ENCODE peak calls at places on chromosomes 2 and 18, in ten cellular contexts. N, Q, K, G, O, J, B, U, X and V are unnamed samples.

GRCh38 chr2:27306136-27306535 is 2.1 kb downstream of the UCN start:
- DNase-seq in N (no peak), Q (no peak), K (no peak), G (no peak), O (no peak), J (no peak), B (no peak), U (no peak), X (no peak), V (peak; percentile 22)

GRCh38 chr2:224369028-224369632 is 32.8 kb downstream of the FAM124B start:
- DNase-seq in N (no peak), Q (peak; percentile 65), K (no peak), G (peak; percentile 44), O (no peak), J (no peak), B (no peak), U (peak; percentile 30), X (peak; percentile 29), V (no peak)

GRCh38 chr18:24631238-24632025 is 171.0 kb downstream of the HRH4 start:
- DNase-seq in N (no peak), Q (no peak), K (no peak), G (peak; percentile 20), O (no peak), J (no peak), B (no peak), U (no peak), X (no peak), V (no peak)

GRCh38 chr2:197954328-197954727 is 149.9 kb downstream of the PLCL1 start:
- DNase-seq in N (no peak), Q (no peak), K (no peak), G (no peak), O (no peak), J (no peak), B (no peak), U (no peak), X (no peak), V (no peak)

GRCh38 chr2:43438858-43439655 is 156.8 kb downstream of the THADA start:
- DNase-seq in N (no peak), Q (peak; percentile 51), K (no peak), G (peak; percentile 80), O (no peak), J (no peak), B (no peak), U (no peak), X (no peak), V (no peak)

GRCh38 chr2:218368621-218369153 is 12.0 kb downstream of the CATIP start:
- DNase-seq in N (no peak), Q (peak; percentile 15), K (no peak), G (peak; percentile 63), O (no peak), J (no peak), B (peak; percentile 63), U (no peak), X (no peak), V (peak; percentile 67)

GRCh38 chr2:119678021-119678656 is 862 bp upstream of the TMEM177 start:
- DNase-seq in N (no peak), Q (no peak), K (no peak), G (no peak), O (no peak), J (no peak), B (no peak), U (no peak), X (no peak), V (peak; percentile 49)

GRCh38 chr2:10438688-10439087 is 9.4 kb downstream of the ODC1 start:
- DNase-seq in N (no peak), Q (no peak), K (no peak), G (no peak), O (no peak), J (no peak), B (no peak), U (no peak), X (no peak), V (no peak)

GRCh38 chr18:41226186-41226585 is 728.8 kb upstream of the PIK3C3 start:
- DNase-seq in N (no peak), Q (peak; percentile 73), K (no peak), G (peak; percentile 42), O (no peak), J (no peak), B (no peak), U (no peak), X (no peak), V (no peak)

GRCh38 chr2:50066858-50067257 is 912.5 kb upstream of the FSHR start:
- DNase-seq in N (no peak), Q (no peak), K (no peak), G (no peak), O (no peak), J (no peak), B (no peak), U (no peak), X (no peak), V (no peak)

GRCh38 chr18:10036479-10036878 is 122.7 kb downstream of the VAPA start:
- DNase-seq in N (no peak), Q (no peak), K (no peak), G (no peak), O (no peak), J (no peak), B (peak; percentile 18), U (no peak), X (no peak), V (no peak)

GRCh38 chr2:225584821-225585220 is 185.3 kb downstream of the NYAP2 start:
- DNase-seq in N (no peak), Q (no peak), K (no peak), G (no peak), O (no peak), J (no peak), B (no peak), U (no peak), X (no peak), V (no peak)

GRCh38 chr2:190407246-190407661 is 901 bp upstream of the MFSD6 start:
- DNase-seq in N (no peak), Q (no peak), K (no peak), G (peak; percentile 27), O (peak; percentile 3), J (no peak), B (no peak), U (peak; percentile 15), X (no peak), V (no peak)

GRCh38 chr2:30026091-30027055 is 105.0 kb upstream of the ALK start:
- DNase-seq in N (peak; percentile 38), Q (peak; percentile 4), K (no peak), G (peak; percentile 95), O (no peak), J (no peak), B (no peak), U (no peak), X (peak; percentile 11), V (peak; percentile 53)

GRCh38 chr2:238868067-238868524 is 20.2 kb downstream of the TWIST2 start:
- DNase-seq in N (no peak), Q (peak; percentile 74), K (no peak), G (peak; percentile 52), O (no peak), J (no peak), B (no peak), U (no peak), X (no peak), V (no peak)

GRCh38 chr2:19719540-19719939 is 182.2 kb downstream of the TTC32 start:
- DNase-seq in N (no peak), Q (no peak), K (no peak), G (no peak), O (no peak), J (no peak), B (no peak), U (no peak), X (no peak), V (no peak)

GRCh38 chr2:25274868-25275574 is 66.7 kb downstream of the DNMT3A start:
- DNase-seq in N (no peak), Q (no peak), K (no peak), G (no peak), O (peak; percentile 51), J (no peak), B (peak; percentile 60), U (no peak), X (no peak), V (no peak)

GRCh38 chr2:151945602-151946001 is 117.4 kb upstream of the ARL5A start:
- DNase-seq in N (no peak), Q (no peak), K (no peak), G (no peak), O (no peak), J (no peak), B (no peak), U (no peak), X (no peak), V (no peak)

GRCh38 chr18:71388148-71388547 is 1099.3 kb downstream of the SOCS6 start:
- DNase-seq in N (no peak), Q (no peak), K (no peak), G (no peak), O (no peak), J (no peak), B (no peak), U (no peak), X (no peak), V (no peak)

GRCh38 chr2:45974762-45975408 is 322.3 kb upstream of the EPAS1 start:
- DNase-seq in N (no peak), Q (no peak), K (no peak), G (no peak), O (no peak), J (no peak), B (no peak), U (no peak), X (no peak), V (no peak)

GRCh38 chr2:124145982-124146381 is 120.9 kb downstream of the CNTNAP5 start:
- DNase-seq in N (no peak), Q (no peak), K (no peak), G (no peak), O (no peak), J (no peak), B (no peak), U (no peak), X (no peak), V (no peak)

GRCh38 chr18:10702196-10702595 is 176.4 kb downstream of the NAPG start:
- DNase-seq in N (no peak), Q (no peak), K (no peak), G (no peak), O (no peak), J (no peak), B (no peak), U (no peak), X (no peak), V (no peak)

GRCh38 chr2:172084484-172084733 is 898 bp upstream of the DLX1 start:
- DNase-seq in N (no peak), Q (no peak), K (no peak), G (no peak), O (no peak), J (no peak), B (no peak), U (no peak), X (no peak), V (no peak)

GRCh38 chr2:176493221-176493825 is 224.1 kb downstream of the MTX2 start:
- DNase-seq in N (no peak), Q (no peak), K (no peak), G (no peak), O (peak; percentile 38), J (no peak), B (no peak), U (no peak), X (no peak), V (no peak)

GRCh38 chr2:127829845-127830246 is 18.9 kb upstream of the WDR33 start:
- DNase-seq in N (no peak), Q (no peak), K (peak; percentile 20), G (peak; percentile 63), O (peak; percentile 80), J (peak; percentile 44), B (no peak), U (no peak), X (no peak), V (no peak)

GRCh38 chr2:216001201-216001600 is 12.2 kb downstream of the MREG start:
- DNase-seq in N (no peak), Q (no peak), K (no peak), G (no peak), O (no peak), J (no peak), B (no peak), U (no peak), X (no peak), V (no peak)

GRCh38 chr2:61535449-61535848 is 2.7 kb downstream of the XPO1 start:
- DNase-seq in N (no peak), Q (peak; percentile 11), K (no peak), G (no peak), O (no peak), J (no peak), B (no peak), U (no peak), X (no peak), V (no peak)

GRCh38 chr2:174964404-174964803 is 40.8 kb downstream of the CHN1 start:
- DNase-seq in N (no peak), Q (no peak), K (no peak), G (no peak), O (no peak), J (no peak), B (no peak), U (peak; percentile 10), X (no peak), V (no peak)